ENCODE peak calls at places on chromosomes 4 and X, in four cellular contexts. One of them, this sample, is unnamed.

GRCh38 chr4:179130122-179130714 is 1688.0 kb upstream of the AGA start:
- DNase-seq in HepG2: no peak
- DNase-seq in WTC11: no peak
- DNase-seq in K562: no peak
- DNase-seq in this sample: no peak

GRCh38 chrX:103585421-103586313 is at the start of gene TCEAL4:
- DNase-seq in WTC11: peak; percentile 49
- DNase-seq in HepG2: no peak
- DNase-seq in K562: no peak
- DNase-seq in this sample: peak; percentile 76

GRCh38 chr4:8493484-8493883 is 52.9 kb downstream of the TRMT44 start:
- DNase-seq in WTC11: no peak
- DNase-seq in K562: no peak
- DNase-seq in HepG2: no peak
- DNase-seq in this sample: no peak

GRCh38 chr4:26885912-26886274 is 25.3 kb downstream of the STIM2 start:
- DNase-seq in HepG2: no peak
- DNase-seq in WTC11: no peak
- DNase-seq in K562: no peak
- DNase-seq in this sample: no peak

GRCh38 chrX:20312018-20312417 is 45.3 kb upstream of the RPS6KA3 start:
- DNase-seq in WTC11: no peak
- DNase-seq in K562: no peak
- DNase-seq in HepG2: no peak
- DNase-seq in this sample: no peak

GRCh38 chr4:44256414-44256813 is 192.2 kb downstream of the KCTD8 start:
- DNase-seq in WTC11: no peak
- DNase-seq in K562: no peak
- DNase-seq in HepG2: no peak
- DNase-seq in this sample: no peak

GRCh38 chrX:264634-265455 is 16.3 kb upstream of the PLCXD1 start:
- DNase-seq in HepG2: peak; percentile 71
- DNase-seq in K562: no peak
- DNase-seq in WTC11: peak; percentile 5
- DNase-seq in this sample: no peak

GRCh38 chr4:153792007-153792892 is 3.4 kb upstream of the SFRP2 start:
- DNase-seq in HepG2: no peak
- DNase-seq in K562: peak; percentile 40
- DNase-seq in WTC11: peak; percentile 93
- DNase-seq in this sample: no peak

GRCh38 chr4:134628074-134628473 is 426.5 kb upstream of the PABPC4L start:
- DNase-seq in HepG2: no peak
- DNase-seq in WTC11: no peak
- DNase-seq in K562: no peak
- DNase-seq in this sample: no peak

GRCh38 chrX:38999967-39000745 is 198.9 kb downstream of the MID1IP1 start:
- DNase-seq in HepG2: no peak
- DNase-seq in K562: no peak
- DNase-seq in WTC11: no peak
- DNase-seq in this sample: no peak

GRCh38 chr4:36004231-36004851 is 240.0 kb downstream of the ARAP2 start:
- DNase-seq in WTC11: no peak
- DNase-seq in HepG2: no peak
- DNase-seq in K562: no peak
- DNase-seq in this sample: no peak

GRCh38 chr4:36000941-36001557 is 243.3 kb downstream of the ARAP2 start:
- DNase-seq in K562: no peak
- DNase-seq in WTC11: no peak
- DNase-seq in HepG2: no peak
- DNase-seq in this sample: no peak

GRCh38 chr4:36006226-36006625 is 238.1 kb downstream of the ARAP2 start:
- DNase-seq in K562: no peak
- DNase-seq in WTC11: no peak
- DNase-seq in HepG2: no peak
- DNase-seq in this sample: no peak

DNA sequence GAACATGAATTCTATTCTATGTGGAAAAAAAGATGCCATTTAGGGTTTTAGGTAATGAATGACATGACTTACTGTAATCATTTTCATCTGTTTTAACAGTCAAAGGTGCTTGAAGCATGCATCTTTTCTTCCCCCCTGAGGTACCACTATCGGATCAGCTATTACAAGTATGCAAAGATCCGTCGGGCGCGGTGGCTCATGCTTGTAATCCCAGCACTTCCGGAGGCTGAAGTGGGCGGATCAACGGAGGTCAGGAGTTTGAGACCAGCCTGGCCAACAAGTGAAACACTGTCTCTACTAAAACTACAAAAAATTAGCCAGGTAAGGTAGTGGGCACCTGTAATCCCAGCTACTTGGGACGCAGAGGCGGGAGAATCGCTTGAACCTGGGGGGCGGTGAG is 241.3 kb downstream of the ARAP2 start:
- DNase-seq in WTC11: no peak
- DNase-seq in HepG2: no peak
- DNase-seq in K562: no peak
- DNase-seq in this sample: no peak
- TF ChIP-seq ELF4 in WTC11: no peak
- TF ChIP-seq ELF4 in HepG2: no peak
- TF ChIP-seq ELF4 in K562: no peak
- TF ChIP-seq ELF4 in this sample: no peak

DNA sequence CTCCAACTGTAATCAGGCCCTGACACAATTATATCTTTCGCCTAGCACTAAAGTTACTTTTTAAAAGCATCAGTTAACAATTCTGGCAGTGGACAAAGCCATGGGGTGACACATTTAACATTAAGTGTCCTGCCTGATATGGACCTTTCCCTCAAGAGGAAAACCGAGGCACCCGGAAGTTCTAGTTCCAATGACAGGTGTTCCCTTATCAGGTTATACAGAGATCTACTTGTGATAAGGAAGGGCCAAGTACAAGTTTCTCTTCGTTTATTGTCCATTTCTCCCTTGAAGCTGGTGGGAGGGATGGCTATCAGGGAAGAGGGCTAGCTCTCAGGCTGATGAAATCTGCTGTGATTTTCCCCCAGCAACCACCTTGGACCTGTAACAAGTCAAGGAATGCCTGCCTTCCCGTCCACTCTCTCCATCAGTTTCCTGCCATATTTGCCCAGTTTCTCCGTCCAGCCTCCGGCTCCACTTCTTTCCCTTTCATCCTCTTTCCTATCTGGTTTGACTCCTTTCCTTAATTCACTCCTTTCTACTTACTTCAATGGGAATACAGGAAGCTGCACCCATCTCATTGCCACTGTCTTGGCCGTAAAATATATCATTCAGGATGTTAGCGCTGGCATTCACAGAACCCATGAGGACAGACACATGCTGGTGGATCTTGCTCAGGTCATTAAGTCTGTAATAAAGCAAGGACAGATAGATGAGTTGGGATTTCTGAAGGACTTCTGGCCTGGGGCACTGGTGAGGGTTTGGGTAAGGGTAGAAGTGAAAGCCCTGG is 95.0 kb downstream of the DGKK start:
- DNase-seq in HepG2: no peak
- DNase-seq in K562: no peak
- DNase-seq in WTC11: no peak
- DNase-seq in this sample: no peak
- TF ChIP-seq ELF4 in HepG2: no peak
- TF ChIP-seq ELF4 in K562: no peak
- TF ChIP-seq ELF4 in WTC11: no peak
- TF ChIP-seq ELF4 in this sample: no peak

GRCh38 chr4:55170462-55170861 is 45.1 kb upstream of the KDR start:
- DNase-seq in K562: no peak
- DNase-seq in HepG2: no peak
- DNase-seq in WTC11: no peak
- DNase-seq in this sample: no peak
- TF ChIP-seq ELF4 in K562: no peak
- TF ChIP-seq ELF4 in HepG2: no peak
- TF ChIP-seq ELF4 in WTC11: no peak
- TF ChIP-seq ELF4 in this sample: no peak

DNA sequence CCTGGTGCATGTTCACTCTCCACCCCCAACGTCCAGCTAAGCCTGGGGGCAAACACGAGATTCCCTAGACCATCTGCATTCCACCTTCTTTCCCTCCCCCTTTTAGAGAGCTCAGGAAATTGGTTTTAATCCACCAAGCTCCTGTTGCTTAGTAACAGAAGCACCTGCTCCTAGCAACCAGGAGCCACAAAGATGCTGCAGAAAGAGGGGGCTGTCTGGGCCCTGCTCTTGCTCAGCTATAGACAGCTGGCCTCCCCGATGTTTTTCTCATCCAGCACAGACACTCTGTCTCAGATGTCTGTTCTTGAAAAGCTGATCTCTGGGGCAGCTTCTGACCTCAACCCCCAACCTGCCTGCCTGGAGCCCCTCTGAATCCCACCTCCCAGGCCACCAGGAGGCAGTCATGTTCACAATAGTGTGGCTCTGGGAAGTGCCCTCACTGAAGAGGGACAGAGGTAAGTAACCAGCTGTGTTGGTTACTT is 71.5 kb downstream of the SLC16A2 start:
- DNase-seq in HepG2: no peak
- DNase-seq in WTC11: peak; percentile 58
- DNase-seq in K562: no peak
- DNase-seq in this sample: no peak
- TF ChIP-seq ELF4 in HepG2: no peak
- TF ChIP-seq ELF4 in WTC11: no peak
- TF ChIP-seq ELF4 in K562: no peak
- TF ChIP-seq ELF4 in this sample: no peak

GRCh38 chr4:186725422-186726149 is 1.9 kb upstream of the FAT1 start:
- DNase-seq in HepG2: peak; percentile 68
- DNase-seq in K562: peak; percentile 52
- DNase-seq in WTC11: peak; percentile 71
- DNase-seq in this sample: peak; percentile 36

GRCh38 chr4:186724861-186725419 is 1.3 kb upstream of the FAT1 start:
- DNase-seq in K562: no peak
- DNase-seq in WTC11: no peak
- DNase-seq in HepG2: no peak
- DNase-seq in this sample: no peak

GRCh38 chr4:186722856-186723206 is 825 bp downstream of the FAT1 start:
- DNase-seq in HepG2: no peak
- DNase-seq in WTC11: no peak
- DNase-seq in K562: no peak
- DNase-seq in this sample: no peak

GRCh38 chr4:186723207-186724047 is at the start of gene FAT1:
- DNase-seq in WTC11: peak; percentile 60
- DNase-seq in K562: peak; percentile 83
- DNase-seq in HepG2: peak; percentile 38
- DNase-seq in this sample: peak; percentile 50

GRCh38 chr4:186724048-186724860 is 598 bp upstream of the FAT1 start:
- DNase-seq in WTC11: peak; percentile 72
- DNase-seq in K562: peak; percentile 35
- DNase-seq in HepG2: no peak
- DNase-seq in this sample: peak; percentile 17
- TF ChIP-seq ELF4 in WTC11: peak; percentile 68
- TF ChIP-seq ELF4 in K562: no peak
- TF ChIP-seq ELF4 in HepG2: no peak
- TF ChIP-seq ELF4 in this sample: no peak

GRCh38 chr4:37475087-37475486 is 211.1 kb downstream of the RELL1 start:
- DNase-seq in HepG2: no peak
- DNase-seq in WTC11: no peak
- DNase-seq in K562: no peak
- DNase-seq in this sample: no peak
- TF ChIP-seq ELF4 in HepG2: no peak
- TF ChIP-seq ELF4 in WTC11: no peak
- TF ChIP-seq ELF4 in K562: no peak
- TF ChIP-seq ELF4 in this sample: no peak

This sample was measured in HEK293T.